ENCODE peak calls at places on chromosomes 6 and 20, in six cellular contexts. One of them, this sample, is unnamed.

GRCh38 chr6:113630738-113631535 is 226.2 kb upstream of the MARCKS start:
- DNase-seq in fibroblast of pulmonary artery: peak; percentile 85
- DNase-seq in breast epithelium: no peak
- DNase-seq in dorsolateral prefrontal cortex: no peak
- DNase-seq in CD8-positive, alpha-beta T cell: no peak
- DNase-seq in transverse colon: peak; percentile 47
- DNase-seq in this sample: peak; percentile 79

GRCh38 chr6:23841116-23841515 is 284.9 kb upstream of the NRSN1 start:
- DNase-seq in fibroblast of pulmonary artery: no peak
- DNase-seq in breast epithelium: no peak
- DNase-seq in dorsolateral prefrontal cortex: no peak
- DNase-seq in CD8-positive, alpha-beta T cell: no peak
- DNase-seq in transverse colon: no peak
- DNase-seq in this sample: no peak

GRCh38 chr20:10125757-10126156 is 91.0 kb downstream of the ANKEF1 start:
- DNase-seq in fibroblast of pulmonary artery: peak; percentile 12
- DNase-seq in breast epithelium: no peak
- DNase-seq in dorsolateral prefrontal cortex: no peak
- DNase-seq in CD8-positive, alpha-beta T cell: no peak
- DNase-seq in transverse colon: no peak
- DNase-seq in this sample: no peak

GRCh38 chr6:63525186-63525878 is 46.9 kb upstream of the LOC128125822 start:
- DNase-seq in fibroblast of pulmonary artery: no peak
- DNase-seq in breast epithelium: no peak
- DNase-seq in dorsolateral prefrontal cortex: no peak
- DNase-seq in CD8-positive, alpha-beta T cell: no peak
- DNase-seq in transverse colon: no peak
- DNase-seq in this sample: no peak

GRCh38 chr6:73644941-73645591 is 8.7 kb downstream of the SLC17A5 start:
- DNase-seq in fibroblast of pulmonary artery: no peak
- DNase-seq in breast epithelium: no peak
- DNase-seq in dorsolateral prefrontal cortex: no peak
- DNase-seq in CD8-positive, alpha-beta T cell: no peak
- DNase-seq in transverse colon: no peak
- DNase-seq in this sample: no peak

GRCh38 chr20:10352934-10353866 is 80.8 kb downstream of the MKKS start:
- DNase-seq in fibroblast of pulmonary artery: peak; percentile 29
- DNase-seq in breast epithelium: no peak
- DNase-seq in dorsolateral prefrontal cortex: no peak
- DNase-seq in CD8-positive, alpha-beta T cell: no peak
- DNase-seq in transverse colon: no peak
- DNase-seq in this sample: no peak

GRCh38 chr6:26205161-26205624 is 118.0 kb downstream of the HFE start:
- DNase-seq in fibroblast of pulmonary artery: peak; percentile 95
- DNase-seq in breast epithelium: peak; percentile 87
- DNase-seq in dorsolateral prefrontal cortex: peak; percentile 89
- DNase-seq in CD8-positive, alpha-beta T cell: peak; percentile 80
- DNase-seq in transverse colon: peak; percentile 89
- DNase-seq in this sample: peak; percentile 82

GRCh38 chr6:82874867-82875266 is 190.8 kb downstream of the UBE3D start:
- DNase-seq in fibroblast of pulmonary artery: no peak
- DNase-seq in breast epithelium: no peak
- DNase-seq in dorsolateral prefrontal cortex: no peak
- DNase-seq in CD8-positive, alpha-beta T cell: no peak
- DNase-seq in transverse colon: no peak
- DNase-seq in this sample: no peak

GRCh38 chr6:158016571-158017383 is 35.1 kb downstream of the SYNJ2 start:
- DNase-seq in fibroblast of pulmonary artery: no peak
- DNase-seq in breast epithelium: no peak
- DNase-seq in dorsolateral prefrontal cortex: peak; percentile 50
- DNase-seq in CD8-positive, alpha-beta T cell: no peak
- DNase-seq in transverse colon: no peak
- DNase-seq in this sample: no peak

GRCh38 chr6:53877151-53877550 is 82.3 kb downstream of the LRRC1 start:
- DNase-seq in fibroblast of pulmonary artery: no peak
- DNase-seq in breast epithelium: no peak
- DNase-seq in dorsolateral prefrontal cortex: no peak
- DNase-seq in CD8-positive, alpha-beta T cell: no peak
- DNase-seq in transverse colon: no peak
- DNase-seq in this sample: no peak

GRCh38 chr20:62892348-62893304 is 31.0 kb upstream of the TCFL5 start:
- DNase-seq in fibroblast of pulmonary artery: no peak
- DNase-seq in breast epithelium: no peak
- DNase-seq in dorsolateral prefrontal cortex: no peak
- DNase-seq in CD8-positive, alpha-beta T cell: no peak
- DNase-seq in transverse colon: no peak
- DNase-seq in this sample: no peak

GRCh38 chr20:20603339-20603990 is 109.0 kb downstream of the RALGAPA2 start:
- DNase-seq in fibroblast of pulmonary artery: no peak
- DNase-seq in breast epithelium: no peak
- DNase-seq in dorsolateral prefrontal cortex: no peak
- DNase-seq in CD8-positive, alpha-beta T cell: no peak
- DNase-seq in transverse colon: no peak
- DNase-seq in this sample: peak; percentile 99

GRCh38 chr6:4853349-4853748 is 77.1 kb downstream of the CDYL start:
- DNase-seq in fibroblast of pulmonary artery: no peak
- DNase-seq in breast epithelium: no peak
- DNase-seq in dorsolateral prefrontal cortex: no peak
- DNase-seq in CD8-positive, alpha-beta T cell: no peak
- DNase-seq in transverse colon: no peak
- DNase-seq in this sample: no peak

GRCh38 chr20:34310481-34311117 is 7.4 kb upstream of the AHCY start:
- DNase-seq in fibroblast of pulmonary artery: no peak
- DNase-seq in breast epithelium: no peak
- DNase-seq in dorsolateral prefrontal cortex: no peak
- DNase-seq in CD8-positive, alpha-beta T cell: no peak
- DNase-seq in transverse colon: no peak
- DNase-seq in this sample: no peak

GRCh38 chr20:34311118-34312023 is 8.2 kb upstream of the AHCY start:
- DNase-seq in fibroblast of pulmonary artery: no peak
- DNase-seq in breast epithelium: no peak
- DNase-seq in dorsolateral prefrontal cortex: no peak
- DNase-seq in CD8-positive, alpha-beta T cell: no peak
- DNase-seq in transverse colon: peak; percentile 86
- DNase-seq in this sample: no peak

GRCh38 chr20:34315236-34315635 is 12.1 kb upstream of the AHCY start:
- DNase-seq in fibroblast of pulmonary artery: no peak
- DNase-seq in breast epithelium: no peak
- DNase-seq in dorsolateral prefrontal cortex: no peak
- DNase-seq in CD8-positive, alpha-beta T cell: no peak
- DNase-seq in transverse colon: no peak
- DNase-seq in this sample: peak; percentile 64

GRCh38 chr20:34312024-34312460 is 8.9 kb upstream of the AHCY start:
- DNase-seq in fibroblast of pulmonary artery: no peak
- DNase-seq in breast epithelium: no peak
- DNase-seq in dorsolateral prefrontal cortex: no peak
- DNase-seq in CD8-positive, alpha-beta T cell: no peak
- DNase-seq in transverse colon: no peak
- DNase-seq in this sample: no peak

DNA sequence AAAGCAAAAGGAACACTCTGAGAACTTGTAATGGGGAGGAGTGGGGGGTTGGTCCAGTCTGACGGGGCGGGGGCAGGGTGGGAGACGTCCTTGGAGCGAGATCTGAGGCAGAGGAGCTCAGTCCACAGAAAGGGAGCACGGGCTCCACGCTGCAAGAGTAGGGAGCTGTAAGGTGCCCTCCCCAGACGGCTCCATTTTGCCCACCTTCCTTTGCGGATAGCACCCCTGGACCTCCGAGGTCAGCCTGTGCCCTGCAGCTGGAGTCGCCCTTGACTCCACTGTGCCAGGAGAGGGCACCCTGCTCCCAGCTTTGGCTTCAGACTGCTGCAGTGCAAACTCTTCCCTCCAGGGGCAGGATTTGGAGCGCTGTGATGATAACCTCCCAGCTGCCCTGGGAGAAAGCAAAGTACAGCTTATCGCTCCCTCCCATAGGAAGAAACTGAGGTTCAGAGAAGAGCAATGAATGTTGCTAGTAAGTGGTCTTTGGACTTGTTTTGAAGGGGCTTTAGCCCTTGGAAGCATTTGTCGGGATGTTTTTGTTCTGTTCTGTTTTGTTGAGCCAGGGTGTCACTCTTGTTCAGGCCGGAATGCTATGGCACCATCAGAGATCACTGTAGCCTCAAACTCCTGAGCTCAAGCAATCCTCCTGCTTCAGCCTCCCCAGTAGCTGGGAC is 9.5 kb upstream of the AHCY start:
- DNase-seq in fibroblast of pulmonary artery: peak; percentile 87
- DNase-seq in breast epithelium: peak; percentile 74
- DNase-seq in dorsolateral prefrontal cortex: peak; percentile 72
- DNase-seq in CD8-positive, alpha-beta T cell: peak; percentile 86
- DNase-seq in transverse colon: peak; percentile 92
- DNase-seq in this sample: peak; percentile 88
- H3K4me3 ChIP-seq in fibroblast of pulmonary artery: peak overlapping the region; percentile 19
- H3K4me3 ChIP-seq in breast epithelium: peak overlapping the region; percentile 7
- H3K4me3 ChIP-seq in dorsolateral prefrontal cortex: peak overlapping the region; percentile 67
- H3K4me3 ChIP-seq in CD8-positive, alpha-beta T cell: no peak overlapping the region
- H3K4me3 ChIP-seq in transverse colon: peak overlapping the region; percentile 3
- H3K4me3 ChIP-seq in this sample: no peak overlapping the region

DNA sequence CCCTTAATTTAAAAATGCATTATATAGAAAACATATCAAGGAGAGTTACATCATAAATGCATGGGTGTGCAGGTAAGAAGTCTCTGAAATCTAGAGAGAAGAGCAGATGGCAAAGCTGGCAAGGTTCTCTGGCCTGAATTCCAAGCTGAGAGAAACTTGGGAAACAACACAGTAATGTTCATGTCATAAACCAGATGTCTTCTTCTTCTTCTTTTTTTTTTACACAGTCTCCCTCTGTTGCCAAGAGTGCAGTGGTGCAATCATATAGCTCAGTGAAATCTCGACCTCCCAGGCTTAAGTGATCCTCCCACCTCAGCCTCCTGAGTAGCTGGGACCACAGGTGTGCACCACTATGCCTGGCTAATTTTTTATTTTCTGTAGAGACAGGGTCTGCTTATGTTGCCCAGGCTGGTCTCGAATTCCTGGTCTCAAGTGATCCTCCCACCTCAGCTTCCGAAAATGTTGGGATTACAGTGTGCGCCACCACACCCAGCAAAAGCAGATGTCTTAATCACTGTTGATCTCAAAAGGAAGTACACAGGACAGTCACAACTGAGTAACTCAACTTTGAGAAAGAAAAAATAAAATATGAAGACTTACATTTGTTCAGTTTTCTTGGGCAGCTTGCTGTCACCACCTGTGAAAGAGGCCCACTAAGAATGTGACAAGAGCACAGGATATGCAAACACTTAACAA is 77.3 kb downstream of the DNAAF9 start:
- DNase-seq in fibroblast of pulmonary artery: peak; percentile 66
- DNase-seq in breast epithelium: no peak
- DNase-seq in dorsolateral prefrontal cortex: peak; percentile 41
- DNase-seq in CD8-positive, alpha-beta T cell: no peak
- DNase-seq in transverse colon: no peak
- DNase-seq in this sample: no peak
- TF ChIP-seq CTCF in fibroblast of pulmonary artery: peak; percentile 20
- TF ChIP-seq CTCF in breast epithelium: no peak
- TF ChIP-seq CTCF in dorsolateral prefrontal cortex: no peak
- TF ChIP-seq CTCF in CD8-positive, alpha-beta T cell: no peak
- TF ChIP-seq CTCF in transverse colon: peak; percentile 10
- TF ChIP-seq CTCF in this sample: peak; percentile 22

DNA sequence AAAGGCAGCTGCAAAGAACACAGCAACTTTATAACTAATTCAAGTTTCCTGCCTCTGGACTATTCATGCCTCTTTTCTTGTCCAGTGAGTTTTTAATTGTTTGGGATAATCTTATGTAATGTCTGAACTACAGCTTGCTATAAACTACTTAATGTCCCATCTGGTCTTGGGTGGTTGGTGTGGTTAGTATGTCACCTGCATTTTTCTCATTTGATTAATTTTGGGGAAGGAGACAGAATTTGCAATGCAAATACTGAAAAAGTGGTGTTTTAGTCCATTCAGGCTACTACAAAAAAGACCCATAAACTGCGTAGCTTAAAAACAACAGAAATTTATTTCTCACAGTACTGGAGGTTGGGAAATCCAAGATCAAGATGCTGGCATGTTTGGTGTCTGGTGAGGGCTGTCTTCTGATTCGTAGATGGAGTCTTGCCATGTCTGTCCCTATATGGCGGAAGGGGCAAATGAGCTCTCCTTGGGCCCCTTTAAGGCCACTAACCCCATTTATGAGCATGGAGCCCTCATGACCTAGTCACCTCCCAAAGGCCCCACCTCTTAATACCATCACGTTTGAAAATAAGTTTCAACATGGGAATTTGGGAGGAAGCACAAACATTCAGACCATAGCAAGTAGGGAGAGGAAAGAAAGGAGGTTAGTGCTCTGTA is 22.4 kb downstream of the RNF8 start:
- DNase-seq in fibroblast of pulmonary artery: no peak
- DNase-seq in breast epithelium: no peak
- DNase-seq in dorsolateral prefrontal cortex: no peak
- DNase-seq in CD8-positive, alpha-beta T cell: no peak
- DNase-seq in transverse colon: no peak
- DNase-seq in this sample: no peak
- H3K4me3 ChIP-seq in fibroblast of pulmonary artery: no peak overlapping the region
- H3K4me3 ChIP-seq in breast epithelium: no peak overlapping the region
- H3K4me3 ChIP-seq in dorsolateral prefrontal cortex: no peak overlapping the region
- H3K4me3 ChIP-seq in CD8-positive, alpha-beta T cell: no peak overlapping the region
- H3K4me3 ChIP-seq in transverse colon: no peak overlapping the region
- H3K4me3 ChIP-seq in this sample: no peak overlapping the region

DNA sequence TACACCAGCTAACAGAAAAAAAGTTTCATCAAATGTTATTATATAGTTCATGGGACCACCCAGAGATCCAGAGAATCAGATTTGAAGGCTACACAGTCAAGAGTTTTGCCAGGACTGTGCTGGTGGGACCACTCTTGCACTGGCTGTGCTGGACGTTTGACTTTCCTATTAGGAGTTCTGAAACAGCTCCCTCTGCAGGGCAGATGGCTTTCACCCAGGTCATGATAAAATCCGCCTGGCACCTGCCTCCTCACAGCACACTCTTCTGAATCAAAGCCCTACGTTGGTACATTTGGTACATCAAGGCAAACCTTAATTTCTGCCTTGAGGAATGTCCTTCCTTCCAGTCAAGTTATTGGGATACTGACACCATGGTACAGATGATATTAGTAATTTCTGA is 302.1 kb downstream of the ZNF217 start:
- DNase-seq in fibroblast of pulmonary artery: no peak
- DNase-seq in breast epithelium: no peak
- DNase-seq in dorsolateral prefrontal cortex: no peak
- DNase-seq in CD8-positive, alpha-beta T cell: no peak
- DNase-seq in transverse colon: no peak
- DNase-seq in this sample: no peak
- TF ChIP-seq CTCF in fibroblast of pulmonary artery: peak; percentile 2
- TF ChIP-seq CTCF in breast epithelium: no peak
- TF ChIP-seq CTCF in dorsolateral prefrontal cortex: no peak
- TF ChIP-seq CTCF in CD8-positive, alpha-beta T cell: no peak
- TF ChIP-seq CTCF in transverse colon: no peak
- TF ChIP-seq CTCF in this sample: no peak

GRCh38 chr20:32562495-32562911 is 22.6 kb downstream of the NOL4L start:
- DNase-seq in fibroblast of pulmonary artery: no peak
- DNase-seq in breast epithelium: no peak
- DNase-seq in dorsolateral prefrontal cortex: no peak
- DNase-seq in CD8-positive, alpha-beta T cell: no peak
- DNase-seq in transverse colon: no peak
- DNase-seq in this sample: no peak
- H3K4me3 ChIP-seq in fibroblast of pulmonary artery: no peak overlapping the region
- H3K4me3 ChIP-seq in breast epithelium: no peak overlapping the region
- H3K4me3 ChIP-seq in dorsolateral prefrontal cortex: no peak overlapping the region
- H3K4me3 ChIP-seq in CD8-positive, alpha-beta T cell: no peak overlapping the region
- H3K4me3 ChIP-seq in transverse colon: no peak overlapping the region
- H3K4me3 ChIP-seq in this sample: no peak overlapping the region

DNA sequence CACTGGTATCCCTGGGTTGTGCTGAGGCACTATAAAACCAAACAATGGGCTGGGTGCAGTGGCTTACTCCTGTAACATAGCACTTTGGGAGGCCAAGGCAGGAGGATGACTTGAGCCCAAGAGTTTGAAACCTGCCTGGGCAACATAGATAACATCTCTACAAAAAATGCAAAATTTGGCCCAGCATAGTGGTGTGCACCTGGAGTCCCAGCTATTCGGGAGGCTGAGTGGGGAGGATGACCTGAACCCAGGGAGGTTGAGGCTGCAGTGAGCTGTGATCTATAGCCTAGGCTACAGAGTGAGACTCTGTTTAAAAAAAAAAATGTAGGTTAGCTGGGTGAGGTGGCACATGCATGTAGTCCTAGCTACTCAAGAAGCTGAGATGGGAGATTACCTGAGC is 7.7 kb upstream of the SLC4A11 start:
- DNase-seq in fibroblast of pulmonary artery: no peak
- DNase-seq in breast epithelium: no peak
- DNase-seq in dorsolateral prefrontal cortex: no peak
- DNase-seq in CD8-positive, alpha-beta T cell: no peak
- DNase-seq in transverse colon: no peak
- DNase-seq in this sample: no peak
- TF ChIP-seq CTCF in fibroblast of pulmonary artery: no peak
- TF ChIP-seq CTCF in breast epithelium: no peak
- TF ChIP-seq CTCF in dorsolateral prefrontal cortex: no peak
- TF ChIP-seq CTCF in CD8-positive, alpha-beta T cell: no peak
- TF ChIP-seq CTCF in transverse colon: no peak
- TF ChIP-seq CTCF in this sample: no peak

This sample was measured in epithelial cell of esophagus.